ENCODE peak calls at places on chromosomes 11 and 22, in ten cellular contexts. B, L, J, Z, C, U, S, P, H and D are unnamed samples.

GRCh38 chr11:28834877-28835276 is 726.7 kb downstream of the METTL15 start:
- DNase-seq in B (no peak), L (no peak), J (no peak), Z (no peak), C (no peak), U (no peak), S (no peak), P (no peak), H (no peak), D (no peak)

GRCh38 chr11:128240546-128240945 is 346.8 kb downstream of the ETS1 start:
- DNase-seq in B (no peak), L (no peak), J (no peak), Z (no peak), C (no peak), U (no peak), S (no peak), P (no peak), H (no peak), D (no peak)

GRCh38 chr11:69734367-69734766 is 30.5 kb upstream of the FGF19 start:
- DNase-seq in B (no peak), L (no peak), J (no peak), Z (no peak), C (no peak), U (no peak), S (no peak), P (no peak), H (no peak), D (no peak)

GRCh38 chr22:46613606-46613997 is 6.6 kb upstream of the GRAMD4 start:
- DNase-seq in B (no peak), L (no peak), J (no peak), Z (no peak), C (no peak), U (no peak), S (no peak), P (no peak), H (no peak), D (peak; percentile 40)

GRCh38 chr22:27998511-27999410 is 79.7 kb upstream of the PITPNB start:
- DNase-seq in B (no peak), L (peak; percentile 62), J (no peak), Z (no peak), C (no peak), U (no peak), S (no peak), P (peak; percentile 71), H (no peak), D (no peak)

GRCh38 chr11:72456651-72457050 is 22.3 kb upstream of the CLPB start:
- DNase-seq in B (no peak), L (no peak), J (no peak), Z (no peak), C (no peak), U (no peak), S (no peak), P (no peak), H (no peak), D (no peak)

GRCh38 chr22:29625090-29625825 is 21.8 kb downstream of the NF2 start:
- DNase-seq in B (no peak), L (peak; percentile 75), J (peak; percentile 68), Z (peak; percentile 40), C (peak; percentile 60), U (peak; percentile 62), S (peak; percentile 33), P (no peak), H (peak; percentile 38), D (peak; percentile 34)

GRCh38 chr11:85540635-85541034 is 86.5 kb downstream of the DLG2 start:
- DNase-seq in B (no peak), L (no peak), J (no peak), Z (no peak), C (no peak), U (no peak), S (no peak), P (no peak), H (no peak), D (no peak)

GRCh38 chr22:26325641-26326040 is 103.4 kb upstream of the ASPHD2 start:
- DNase-seq in B (no peak), L (no peak), J (no peak), Z (no peak), C (no peak), U (no peak), S (no peak), P (no peak), H (no peak), D (no peak)

GRCh38 chr11:2582436-2582931 is 117.3 kb downstream of the KCNQ1OT1 start:
- DNase-seq in B (no peak), L (no peak), J (peak; percentile 13), Z (no peak), C (peak; percentile 25), U (no peak), S (no peak), P (peak; percentile 60), H (no peak), D (no peak)

GRCh38 chr22:46922037-46922436 is 159.6 kb downstream of the TBC1D22A start:
- DNase-seq in B (no peak), L (no peak), J (no peak), Z (no peak), C (no peak), U (no peak), S (no peak), P (no peak), H (no peak), D (no peak)

GRCh38 chr11:93278976-93279375 is 51.6 kb upstream of the DEUP1 start:
- DNase-seq in B (no peak), L (no peak), J (no peak), Z (no peak), C (no peak), U (no peak), S (no peak), P (no peak), H (no peak), D (no peak)

GRCh38 chr11:2377511-2378443 is 667 bp downstream of the CD81 start:
- DNase-seq in B (no peak), L (peak; percentile 88), J (peak; percentile 85), Z (peak; percentile 76), C (peak; percentile 69), U (no peak), S (peak; percentile 81), P (peak; percentile 93), H (peak; percentile 41), D (peak; percentile 72)

DNA sequence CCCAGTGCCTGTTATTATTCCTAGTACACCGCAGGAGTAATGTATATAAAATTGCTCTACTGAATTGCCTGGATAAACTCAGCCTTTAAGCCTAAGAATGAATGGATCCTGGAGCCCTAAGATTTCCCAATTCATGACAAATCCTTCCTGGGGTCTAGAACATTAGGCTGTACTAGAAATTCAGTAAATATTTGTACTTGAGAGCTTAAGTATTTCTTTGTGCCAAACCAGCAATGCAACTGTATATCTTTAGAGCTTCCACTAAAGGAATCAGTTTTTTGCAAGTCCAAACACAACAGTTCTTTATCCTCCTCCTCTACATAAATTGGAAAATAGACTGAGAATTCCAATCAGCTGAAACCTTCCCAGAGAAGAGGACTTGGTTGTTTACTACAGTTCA is 65.6 kb downstream of the FAM168A start:
- DNase-seq in B (no peak), L (no peak), J (no peak), Z (no peak), C (no peak), U (no peak), S (no peak), P (no peak), H (no peak), D (no peak)
- TF ChIP-seq EP300 in B (no peak), L (no peak), J (no peak), Z (no peak), C (no peak), U (no peak), S (no peak), P (no peak), H (no peak), D (no peak)

GRCh38 chr11:66328307-66329144 is 7.7 kb downstream of the RIN1 start:
- DNase-seq in B (no peak), L (peak; percentile 88), J (peak; percentile 78), Z (peak; percentile 80), C (peak; percentile 80), U (peak; percentile 71), S (peak; percentile 86), P (peak; percentile 86), H (peak; percentile 78), D (peak; percentile 82)
- H3K27ac ChIP-seq in B (peak overlapping the region; percentile 78), L (peak overlapping the region; percentile 72), J (no peak overlapping the region), Z (no peak overlapping the region), C (peak overlapping the region; percentile 73), U (peak overlapping the region; percentile 45), S (peak overlapping the region; percentile 75), P (peak overlapping the region; percentile 9), H (peak overlapping the region; percentile 88), D (peak overlapping the region; percentile 11)

DNA sequence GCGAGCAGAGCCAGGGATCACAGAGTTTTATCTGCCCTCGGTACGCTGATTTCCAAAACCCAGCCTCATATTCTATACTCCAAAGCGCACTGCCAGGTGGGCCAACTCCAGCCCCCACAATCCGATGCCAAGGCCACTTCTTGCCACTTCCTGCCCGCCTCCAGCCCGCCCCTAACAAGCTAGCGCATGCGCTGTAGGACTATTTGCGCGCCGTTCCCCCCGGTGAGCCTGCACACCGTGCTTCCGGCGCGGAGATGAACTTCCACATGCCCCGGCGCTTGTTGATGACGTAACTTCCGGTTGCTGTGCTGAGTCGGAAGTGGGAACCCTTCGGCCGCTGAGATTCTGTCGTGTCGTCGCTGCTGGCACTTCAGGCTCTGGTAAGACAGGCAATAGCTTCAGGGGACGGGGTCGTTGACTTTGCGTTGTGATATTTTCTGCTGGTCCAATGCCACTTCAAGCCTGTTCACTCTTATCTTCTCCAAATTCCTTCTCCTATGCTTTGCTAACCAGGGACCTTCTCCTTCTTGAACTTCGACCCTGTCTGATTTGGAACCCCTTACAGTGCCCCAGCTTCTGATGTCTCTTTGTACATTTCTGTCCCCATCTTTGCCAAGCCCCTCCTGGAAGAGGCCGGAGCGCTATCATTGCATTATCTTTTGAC is at the start of gene UBE4A:
- DNase-seq in B (peak; percentile 98), L (peak; percentile 97), J (peak; percentile 95), Z (peak; percentile 99), C (peak; percentile 97), U (peak; percentile 88), S (peak; percentile 87), P (peak; percentile 90), H (peak; percentile 57), D (peak; percentile 97)
- TF ChIP-seq POLR2A in B (peak; percentile 16), L (peak; percentile 48), J (peak; percentile 38), Z (peak; percentile 19), C (no peak), U (peak; percentile 94), S (peak; percentile 91), P (peak; percentile 58), H (peak; percentile 66), D (peak; percentile 73)

GRCh38 chr22:49018601-49019000 is 809.1 kb downstream of the BRD1 start:
- DNase-seq in B (no peak), L (peak; percentile 57), J (peak; percentile 8), Z (no peak), C (no peak), U (no peak), S (no peak), P (peak; percentile 53), H (no peak), D (no peak)
- TF ChIP-seq EP300 in B (no peak), L (no peak), J (no peak), Z (no peak), C (no peak), U (no peak), S (no peak), P (no peak), H (no peak), D (no peak)

GRCh38 chr11:64874841-64875240 is 3.6 kb downstream of the EHD1 start:
- DNase-seq in B (no peak), L (no peak), J (no peak), Z (no peak), C (no peak), U (no peak), S (no peak), P (no peak), H (no peak), D (no peak)
- H3K27ac ChIP-seq in B (peak overlapping the region; percentile 98), L (peak overlapping the region; percentile 97), J (no peak overlapping the region), Z (peak overlapping the region; percentile 49), C (peak overlapping the region; percentile 94), U (no peak overlapping the region), S (no peak overlapping the region), P (peak overlapping the region; percentile 98), H (no peak overlapping the region), D (peak overlapping the region; percentile 88)

GRCh38 chr22:43512279-43512678 is 100.5 kb downstream of the MPPED1 start:
- DNase-seq in B (no peak), L (no peak), J (no peak), Z (no peak), C (no peak), U (no peak), S (no peak), P (no peak), H (no peak), D (no peak)
- TF ChIP-seq POLR2A in B (no peak), L (no peak), J (no peak), Z (no peak), C (no peak), U (no peak), S (no peak), P (no peak), H (no peak), D (no peak)